ENCODE peak calls at places on chromosomes 7 and 10, in four cellular contexts. S is HepG2, I is K562, G is H1. L is an unnamed sample.

GRCh38 chr7:131076032-131076431 is 251.6 kb upstream of the MKLN1 start:
- DNase-seq in S (no peak), I (no peak), G (no peak), L (no peak)

GRCh38 chr10:79465341-79465740 is 19.9 kb upstream of the ZCCHC24 start:
- DNase-seq in S (no peak), I (no peak), G (no peak), L (no peak)

GRCh38 chr10:28842321-28842720 is 165.0 kb downstream of the BAMBI start:
- DNase-seq in S (no peak), G (no peak), I (no peak), L (peak)

GRCh38 chr7:147497246-147497645 is 1093.3 kb upstream of the C7orf33 start:
- DNase-seq in G (no peak), I (no peak), S (no peak), L (no peak)

GRCh38 chr10:76306859-76307258 is 875.4 kb downstream of the LRMDA start:
- DNase-seq in I (no peak), G (no peak), S (no peak), L (no peak)

GRCh38 chr7:150941983-150942590 is 36.0 kb downstream of the KCNH2 start:
- DNase-seq in I (peak), S (no peak), G (no peak), L (no peak)

GRCh38 chr7:47942132-47942531 is 6.1 kb downstream of the PKD1L1 start:
- DNase-seq in G (no peak), I (no peak), S (no peak), L (no peak)

GRCh38 chr7:35424869-35425495 is 171.1 kb upstream of the TBX20 start:
- DNase-seq in G (peak), I (peak), S (peak), L (peak)

GRCh38 chr7:73828107-73828803 is 2.5 kb upstream of the CLDN4 start:
- DNase-seq in I (peak), S (peak), G (no peak), L (peak)

GRCh38 chr10:77441541-77442175 is 195.9 kb downstream of the KCNMA1 start:
- DNase-seq in G (no peak), S (no peak), I (no peak), L (no peak)

GRCh38 chr10:52818019-52818418 is 45.4 kb upstream of the MBL2 start:
- DNase-seq in I (no peak), S (peak), G (no peak), L (no peak)

GRCh38 chr10:93751832-93752231 is 5.9 kb upstream of the LGI1 start:
- DNase-seq in G (no peak), S (no peak), I (peak), L (peak)

GRCh38 chr10:101130984-101131961 is at the start of gene TLX1:
- DNase-seq in G (no peak), I (peak), S (no peak), L (no peak)

GRCh38 chr10:117175901-117176534 is 21.3 kb upstream of the KCNK18 start:
- DNase-seq in S (peak), G (peak), I (peak), L (peak)

GRCh38 chr10:117511601-117512390 is 30.8 kb upstream of the EMX2 start:
- DNase-seq in G (peak), S (no peak), I (no peak), L (no peak)

GRCh38 chr10:121450247-121450646 is 148.0 kb downstream of the FGFR2 start:
- DNase-seq in S (no peak), G (no peak), I (no peak), L (no peak)

DNA sequence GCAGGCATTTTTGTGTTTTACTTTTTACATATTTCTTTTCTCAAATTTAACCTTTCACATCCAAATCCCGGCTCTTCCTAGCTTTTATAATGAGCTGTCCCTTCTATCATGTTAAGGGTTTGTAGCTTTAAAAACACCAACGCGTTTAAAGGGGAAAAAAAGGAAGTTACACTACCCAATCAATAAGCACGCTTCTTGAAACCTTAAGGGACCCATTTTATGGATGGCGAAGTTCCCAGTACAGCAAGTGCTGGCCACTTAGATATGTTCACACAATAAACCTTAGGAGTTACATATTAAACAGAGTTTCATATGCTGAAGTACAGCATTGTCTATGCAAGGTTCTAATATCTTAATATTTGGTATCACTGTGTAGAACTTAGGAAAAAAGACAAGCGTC is 1.8 kb downstream of the GNG11 start:
- DNase-seq in G (no peak), I (no peak), S (no peak), L (peak)
- TF ChIP-seq RAD21 in G (no peak), I (no peak), S (no peak), L (no peak)

GRCh38 chr7:30647589-30647988 is 34.7 kb downstream of the CRHR2 start:
- DNase-seq in S (no peak), I (no peak), G (peak), L (no peak)

GRCh38 chr7:30642789-30643188 is 39.5 kb downstream of the CRHR2 start:
- DNase-seq in S (no peak), I (no peak), G (no peak), L (no peak)

GRCh38 chr7:30648744-30649540 is 33.3 kb downstream of the CRHR2 start:
- DNase-seq in I (no peak), G (no peak), S (no peak), L (no peak)

GRCh38 chr7:30646154-30646553 is 36.1 kb downstream of the CRHR2 start:
- DNase-seq in I (no peak), G (peak), S (no peak), L (no peak)

GRCh38 chr7:30645661-30646060 is 36.6 kb downstream of the CRHR2 start:
- DNase-seq in S (no peak), G (no peak), I (no peak), L (no peak)
- TF ChIP-seq PHF8 in S (no peak), G (no peak), I (no peak), L (no peak)

DNA sequence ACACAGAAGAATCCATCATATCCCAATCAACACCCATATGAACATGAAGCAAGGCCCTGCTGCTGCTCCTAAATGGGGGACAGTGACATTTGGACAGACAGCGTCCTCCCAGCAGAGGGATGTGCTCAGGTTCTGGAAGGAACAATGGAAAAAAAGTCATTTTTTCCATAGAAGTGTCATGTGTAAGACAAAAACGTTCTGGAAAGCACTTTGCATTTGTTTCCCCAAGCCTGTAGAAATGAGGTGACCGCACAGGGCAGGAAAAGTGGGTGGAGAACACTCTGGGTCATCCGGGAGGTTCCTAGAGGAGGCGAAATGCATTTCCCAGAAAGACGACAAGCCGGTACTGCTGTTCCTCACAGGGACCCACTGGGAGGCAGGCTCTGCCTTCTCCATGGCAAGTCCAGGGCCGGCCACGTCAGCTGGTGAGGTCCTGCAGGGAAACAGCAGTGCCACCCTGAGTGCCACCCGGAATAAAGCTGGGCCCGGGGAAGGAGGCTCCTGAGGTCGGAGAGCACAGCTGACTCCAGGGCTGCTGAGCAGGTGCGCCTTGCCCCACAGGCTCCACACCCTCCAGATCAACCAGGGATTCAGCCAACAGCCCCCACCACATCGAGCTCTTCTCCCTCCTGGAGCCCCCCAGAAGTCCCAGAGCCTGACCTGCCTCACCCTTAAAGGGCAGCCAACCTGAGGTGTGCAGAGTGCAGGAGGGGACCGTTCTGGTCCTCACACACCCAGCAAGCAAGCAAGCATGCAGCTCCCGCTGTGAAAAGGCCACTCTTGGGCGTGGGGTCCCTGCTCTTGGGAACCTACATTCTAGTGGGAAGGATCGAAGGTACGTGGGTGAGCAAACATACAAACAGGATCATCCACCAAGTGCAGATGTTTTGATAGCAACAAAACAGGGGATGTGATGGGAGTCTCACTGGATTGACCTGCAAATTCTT is 28.8 kb upstream of the INPP5A start:
- DNase-seq in G (no peak), I (no peak), S (no peak), L (peak)
- TF ChIP-seq RAD21 in G (peak), I (no peak), S (peak), L (no peak)

GRCh38 chr10:86437447-86437846 is 70.9 kb upstream of the GRID1 start:
- DNase-seq in I (no peak), G (no peak), S (no peak), L (no peak)

GRCh38 chr10:86440874-86441838 is 74.6 kb upstream of the GRID1 start:
- DNase-seq in S (peak), G (no peak), I (no peak), L (peak)

GRCh38 chr10:86438091-86438749 is 71.6 kb upstream of the GRID1 start:
- DNase-seq in G (no peak), S (peak), I (no peak), L (no peak)

GRCh38 chr10:86436963-86437362 is 70.4 kb upstream of the GRID1 start:
- DNase-seq in G (no peak), S (no peak), I (no peak), L (no peak)

GRCh38 chr10:86439544-86439943 is 72.9 kb upstream of the GRID1 start:
- DNase-seq in S (peak), G (no peak), I (peak), L (peak)
- TF ChIP-seq PHF8 in S (no peak), G (no peak), I (no peak), L (no peak)

L was measured in A549.